ENCODE peak calls at places on chromosomes 5 and 9, in nine cellular contexts. One of them, this sample, is unnamed.

GRCh38 chr5:119814655-119815054 is 185.3 kb downstream of the FAM170A start:
- DNase-seq in transverse colon: no peak
- DNase-seq in SJSA1: no peak
- DNase-seq in OCI-LY7: no peak
- DNase-seq in effector memory CD4-positive, alpha-beta T cell: no peak
- DNase-seq in CD4-positive, alpha-beta T cell: no peak
- DNase-seq in aorta: no peak
- DNase-seq in tibial nerve: no peak
- DNase-seq in SK-N-SH: no peak
- DNase-seq in this sample: no peak

GRCh38 chr9:132247942-132248341 is 86.1 kb downstream of the NTNG2 start:
- DNase-seq in transverse colon: no peak
- DNase-seq in effector memory CD4-positive, alpha-beta T cell: no peak
- DNase-seq in aorta: no peak
- DNase-seq in CD4-positive, alpha-beta T cell: no peak
- DNase-seq in OCI-LY7: no peak
- DNase-seq in tibial nerve: no peak
- DNase-seq in SK-N-SH: no peak
- DNase-seq in SJSA1: no peak
- DNase-seq in this sample: no peak

GRCh38 chr9:110152704-110153374 is 55.1 kb downstream of the C9orf152 start:
- DNase-seq in aorta: no peak
- DNase-seq in CD4-positive, alpha-beta T cell: no peak
- DNase-seq in transverse colon: no peak
- DNase-seq in SK-N-SH: peak; percentile 62
- DNase-seq in SJSA1: peak; percentile 57
- DNase-seq in OCI-LY7: peak; percentile 80
- DNase-seq in tibial nerve: no peak
- DNase-seq in effector memory CD4-positive, alpha-beta T cell: no peak
- DNase-seq in this sample: no peak

GRCh38 chr9:74035786-74036185 is 461.3 kb upstream of the RORB start:
- DNase-seq in effector memory CD4-positive, alpha-beta T cell: no peak
- DNase-seq in SK-N-SH: no peak
- DNase-seq in transverse colon: no peak
- DNase-seq in aorta: no peak
- DNase-seq in CD4-positive, alpha-beta T cell: no peak
- DNase-seq in tibial nerve: no peak
- DNase-seq in OCI-LY7: no peak
- DNase-seq in SJSA1: peak; percentile 11
- DNase-seq in this sample: no peak

GRCh38 chr5:6733411-6734242 is 20.4 kb downstream of the TENT4A start:
- DNase-seq in effector memory CD4-positive, alpha-beta T cell: no peak
- DNase-seq in OCI-LY7: no peak
- DNase-seq in aorta: peak; percentile 67
- DNase-seq in SK-N-SH: no peak
- DNase-seq in CD4-positive, alpha-beta T cell: no peak
- DNase-seq in transverse colon: no peak
- DNase-seq in tibial nerve: no peak
- DNase-seq in SJSA1: no peak
- DNase-seq in this sample: no peak

GRCh38 chr9:133968428-133968827 is 23.7 kb downstream of the VAV2 start:
- DNase-seq in OCI-LY7: no peak
- DNase-seq in transverse colon: no peak
- DNase-seq in SK-N-SH: no peak
- DNase-seq in SJSA1: no peak
- DNase-seq in tibial nerve: no peak
- DNase-seq in CD4-positive, alpha-beta T cell: no peak
- DNase-seq in effector memory CD4-positive, alpha-beta T cell: no peak
- DNase-seq in aorta: peak; percentile 76
- DNase-seq in this sample: no peak

GRCh38 chr9:79945495-79945894 is 373.7 kb downstream of the TLE4 start:
- DNase-seq in CD4-positive, alpha-beta T cell: no peak
- DNase-seq in SK-N-SH: no peak
- DNase-seq in SJSA1: no peak
- DNase-seq in tibial nerve: no peak
- DNase-seq in effector memory CD4-positive, alpha-beta T cell: no peak
- DNase-seq in OCI-LY7: no peak
- DNase-seq in transverse colon: no peak
- DNase-seq in aorta: no peak
- DNase-seq in this sample: no peak

GRCh38 chr5:166166071-166166470 is 2125.4 kb upstream of the WWC1 start:
- DNase-seq in effector memory CD4-positive, alpha-beta T cell: no peak
- DNase-seq in OCI-LY7: no peak
- DNase-seq in aorta: no peak
- DNase-seq in SJSA1: no peak
- DNase-seq in transverse colon: no peak
- DNase-seq in CD4-positive, alpha-beta T cell: no peak
- DNase-seq in SK-N-SH: no peak
- DNase-seq in tibial nerve: no peak
- DNase-seq in this sample: no peak

GRCh38 chr5:115377468-115378217 is 81.2 kb upstream of the CCDC112 start:
- DNase-seq in SJSA1: peak; percentile 76
- DNase-seq in SK-N-SH: no peak
- DNase-seq in transverse colon: no peak
- DNase-seq in tibial nerve: no peak
- DNase-seq in effector memory CD4-positive, alpha-beta T cell: no peak
- DNase-seq in aorta: no peak
- DNase-seq in OCI-LY7: no peak
- DNase-seq in CD4-positive, alpha-beta T cell: no peak
- DNase-seq in this sample: no peak

GRCh38 chr9:136991993-136992818 is at the start of gene PAXX:
- DNase-seq in OCI-LY7: peak; percentile 94
- DNase-seq in SJSA1: peak; percentile 37
- DNase-seq in effector memory CD4-positive, alpha-beta T cell: peak; percentile 90
- DNase-seq in tibial nerve: peak; percentile 80
- DNase-seq in aorta: peak; percentile 98
- DNase-seq in transverse colon: peak; percentile 96
- DNase-seq in SK-N-SH: peak; percentile 100
- DNase-seq in CD4-positive, alpha-beta T cell: peak; percentile 92
- DNase-seq in this sample: peak; percentile 92

GRCh38 chr5:100777680-100778281 is 125.3 kb downstream of the ST8SIA4 start:
- DNase-seq in OCI-LY7: peak; percentile 65
- DNase-seq in CD4-positive, alpha-beta T cell: no peak
- DNase-seq in aorta: no peak
- DNase-seq in effector memory CD4-positive, alpha-beta T cell: no peak
- DNase-seq in SJSA1: peak; percentile 80
- DNase-seq in tibial nerve: no peak
- DNase-seq in SK-N-SH: no peak
- DNase-seq in transverse colon: peak; percentile 37
- DNase-seq in this sample: no peak

GRCh38 chr9:21598749-21599148 is 116.6 kb upstream of the IFNE start:
- DNase-seq in OCI-LY7: no peak
- DNase-seq in tibial nerve: no peak
- DNase-seq in SK-N-SH: no peak
- DNase-seq in aorta: no peak
- DNase-seq in transverse colon: no peak
- DNase-seq in SJSA1: no peak
- DNase-seq in effector memory CD4-positive, alpha-beta T cell: no peak
- DNase-seq in CD4-positive, alpha-beta T cell: no peak
- DNase-seq in this sample: no peak

GRCh38 chr9:14139287-14139686 is 174.7 kb downstream of the NFIB start:
- DNase-seq in effector memory CD4-positive, alpha-beta T cell: no peak
- DNase-seq in CD4-positive, alpha-beta T cell: no peak
- DNase-seq in transverse colon: no peak
- DNase-seq in SK-N-SH: no peak
- DNase-seq in aorta: no peak
- DNase-seq in tibial nerve: no peak
- DNase-seq in SJSA1: no peak
- DNase-seq in OCI-LY7: no peak
- DNase-seq in this sample: no peak

GRCh38 chr5:132498152-132498551 is 7.6 kb upstream of the IRF1 start:
- DNase-seq in SK-N-SH: peak; percentile 11
- DNase-seq in tibial nerve: no peak
- DNase-seq in CD4-positive, alpha-beta T cell: no peak
- DNase-seq in effector memory CD4-positive, alpha-beta T cell: no peak
- DNase-seq in transverse colon: no peak
- DNase-seq in aorta: peak; percentile 90
- DNase-seq in SJSA1: no peak
- DNase-seq in OCI-LY7: no peak
- DNase-seq in this sample: peak; percentile 2

GRCh38 chr9:124654431-124654830 is 116.7 kb downstream of the NR6A1 start:
- DNase-seq in SK-N-SH: no peak
- DNase-seq in tibial nerve: no peak
- DNase-seq in SJSA1: no peak
- DNase-seq in CD4-positive, alpha-beta T cell: no peak
- DNase-seq in OCI-LY7: no peak
- DNase-seq in transverse colon: no peak
- DNase-seq in effector memory CD4-positive, alpha-beta T cell: no peak
- DNase-seq in aorta: no peak
- DNase-seq in this sample: no peak

GRCh38 chr5:126961702-126962101 is 68.7 kb downstream of the MARCHF3 start:
- DNase-seq in OCI-LY7: no peak
- DNase-seq in CD4-positive, alpha-beta T cell: no peak
- DNase-seq in effector memory CD4-positive, alpha-beta T cell: no peak
- DNase-seq in SK-N-SH: no peak
- DNase-seq in transverse colon: no peak
- DNase-seq in tibial nerve: no peak
- DNase-seq in aorta: no peak
- DNase-seq in SJSA1: no peak
- DNase-seq in this sample: no peak

GRCh38 chr9:135566552-135566951 is 5.0 kb downstream of the PAEP start:
- DNase-seq in tibial nerve: no peak
- DNase-seq in effector memory CD4-positive, alpha-beta T cell: no peak
- DNase-seq in CD4-positive, alpha-beta T cell: no peak
- DNase-seq in SK-N-SH: no peak
- DNase-seq in aorta: no peak
- DNase-seq in transverse colon: no peak
- DNase-seq in OCI-LY7: no peak
- DNase-seq in SJSA1: no peak
- DNase-seq in this sample: no peak

GRCh38 chr5:57307516-57307915 is 133.7 kb downstream of the GPBP1 start:
- DNase-seq in SJSA1: no peak
- DNase-seq in CD4-positive, alpha-beta T cell: no peak
- DNase-seq in aorta: no peak
- DNase-seq in effector memory CD4-positive, alpha-beta T cell: no peak
- DNase-seq in OCI-LY7: no peak
- DNase-seq in SK-N-SH: no peak
- DNase-seq in transverse colon: no peak
- DNase-seq in tibial nerve: no peak
- DNase-seq in this sample: no peak
- H3K9me3 ChIP-seq in SJSA1: peaks cover 2% of the 10 kb centered on the region
- H3K9me3 ChIP-seq in CD4-positive, alpha-beta T cell: no peaks in the 10 kb centered on the region
- H3K9me3 ChIP-seq in aorta: no peaks in the 10 kb centered on the region
- H3K9me3 ChIP-seq in effector memory CD4-positive, alpha-beta T cell: no peaks in the 10 kb centered on the region
- H3K9me3 ChIP-seq in OCI-LY7: peaks cover 3% of the 10 kb centered on the region
- H3K9me3 ChIP-seq in SK-N-SH: peaks cover 5% of the 10 kb centered on the region
- H3K9me3 ChIP-seq in transverse colon: peaks cover 9% of the 10 kb centered on the region
- H3K9me3 ChIP-seq in tibial nerve: no peaks in the 10 kb centered on the region
- H3K9me3 ChIP-seq in this sample: no peaks in the 10 kb centered on the region

GRCh38 chr9:102642651-102643050 is 352.5 kb upstream of the CYLC2 start:
- DNase-seq in SJSA1: no peak
- DNase-seq in transverse colon: no peak
- DNase-seq in SK-N-SH: no peak
- DNase-seq in effector memory CD4-positive, alpha-beta T cell: no peak
- DNase-seq in tibial nerve: no peak
- DNase-seq in CD4-positive, alpha-beta T cell: no peak
- DNase-seq in OCI-LY7: no peak
- DNase-seq in aorta: no peak
- DNase-seq in this sample: no peak
- H3K9me3 ChIP-seq in SJSA1: no peaks in the 10 kb centered on the region
- H3K9me3 ChIP-seq in transverse colon: no peaks in the 10 kb centered on the region
- H3K9me3 ChIP-seq in SK-N-SH: no peaks in the 10 kb centered on the region
- H3K9me3 ChIP-seq in effector memory CD4-positive, alpha-beta T cell: no peaks in the 10 kb centered on the region
- H3K9me3 ChIP-seq in tibial nerve: no peaks in the 10 kb centered on the region
- H3K9me3 ChIP-seq in CD4-positive, alpha-beta T cell: no peaks in the 10 kb centered on the region
- H3K9me3 ChIP-seq in OCI-LY7: no peaks in the 10 kb centered on the region
- H3K9me3 ChIP-seq in aorta: no peaks in the 10 kb centered on the region
- H3K9me3 ChIP-seq in this sample: no peaks in the 10 kb centered on the region

DNA sequence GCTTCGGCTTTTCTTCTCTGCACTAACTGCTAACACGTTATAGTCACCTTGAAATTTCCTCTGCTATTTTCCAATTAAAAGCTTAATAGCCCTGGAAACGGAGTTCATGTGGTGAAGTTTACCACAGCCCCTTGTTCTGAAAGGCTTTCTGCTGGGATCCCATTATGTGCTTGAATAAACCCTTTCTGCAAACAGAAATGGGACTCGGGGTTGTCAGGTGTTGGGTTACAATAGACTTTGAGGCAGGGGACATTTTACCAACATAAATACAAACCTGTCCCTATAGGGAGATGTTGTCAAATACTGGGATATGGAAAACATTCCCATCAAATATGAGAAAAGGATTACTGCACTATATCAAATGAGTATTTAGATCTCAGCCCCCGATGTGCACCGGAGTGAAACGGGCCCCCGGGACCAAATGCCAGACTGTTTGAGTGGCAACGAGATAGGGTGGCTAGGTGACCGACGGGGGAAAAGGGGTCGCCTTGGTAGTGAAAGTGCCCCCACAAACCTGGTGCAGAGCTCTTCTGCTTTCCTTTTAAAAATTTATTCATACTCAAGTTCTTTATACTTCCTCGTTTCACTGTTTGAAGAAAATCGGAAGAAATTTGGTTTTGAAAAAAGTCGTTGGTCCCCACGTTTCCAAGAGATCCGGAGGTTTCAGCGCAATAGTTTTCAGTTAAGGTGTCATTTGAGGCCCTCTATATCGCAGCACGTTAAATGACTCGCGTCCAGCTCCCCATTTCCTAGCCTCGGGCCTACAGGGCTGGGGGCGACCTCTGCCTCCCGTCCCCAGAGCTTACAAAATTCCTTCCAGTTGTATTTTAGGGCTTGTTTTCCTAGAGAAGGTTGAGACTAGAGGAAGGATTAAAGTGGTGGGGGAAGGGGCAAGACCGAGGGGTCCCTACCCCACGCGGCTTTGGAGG is 2.1 kb upstream of the DMRT3 start:
- DNase-seq in tibial nerve: no peak
- DNase-seq in OCI-LY7: no peak
- DNase-seq in aorta: no peak
- DNase-seq in SJSA1: no peak
- DNase-seq in transverse colon: no peak
- DNase-seq in effector memory CD4-positive, alpha-beta T cell: no peak
- DNase-seq in CD4-positive, alpha-beta T cell: no peak
- DNase-seq in SK-N-SH: no peak
- DNase-seq in this sample: no peak
- H3K9me3 ChIP-seq in tibial nerve: no peaks in the 10 kb centered on the region
- H3K9me3 ChIP-seq in OCI-LY7: no peaks in the 10 kb centered on the region
- H3K9me3 ChIP-seq in aorta: peaks cover 1% of the 10 kb centered on the region
- H3K9me3 ChIP-seq in SJSA1: no peaks in the 10 kb centered on the region
- H3K9me3 ChIP-seq in transverse colon: no peaks in the 10 kb centered on the region
- H3K9me3 ChIP-seq in effector memory CD4-positive, alpha-beta T cell: no peaks in the 10 kb centered on the region
- H3K9me3 ChIP-seq in CD4-positive, alpha-beta T cell: no peaks in the 10 kb centered on the region
- H3K9me3 ChIP-seq in SK-N-SH: no peaks in the 10 kb centered on the region
- H3K9me3 ChIP-seq in this sample: peaks cover 2% of the 10 kb centered on the region

GRCh38 chr5:140855772-140856674 is at the start of gene PCDHA10:
- DNase-seq in effector memory CD4-positive, alpha-beta T cell: no peak
- DNase-seq in CD4-positive, alpha-beta T cell: no peak
- DNase-seq in transverse colon: no peak
- DNase-seq in tibial nerve: no peak
- DNase-seq in SK-N-SH: no peak
- DNase-seq in SJSA1: no peak
- DNase-seq in OCI-LY7: peak; percentile 18
- DNase-seq in aorta: no peak
- DNase-seq in this sample: no peak

GRCh38 chr5:140862441-140863295 is 6.1 kb upstream of the PCDHA11 start:
- DNase-seq in SJSA1: no peak
- DNase-seq in CD4-positive, alpha-beta T cell: no peak
- DNase-seq in tibial nerve: no peak
- DNase-seq in SK-N-SH: no peak
- DNase-seq in aorta: no peak
- DNase-seq in transverse colon: no peak
- DNase-seq in effector memory CD4-positive, alpha-beta T cell: no peak
- DNase-seq in OCI-LY7: no peak
- DNase-seq in this sample: no peak

GRCh38 chr5:140857987-140858240 is 2.2 kb downstream of the PCDHA10 start:
- DNase-seq in effector memory CD4-positive, alpha-beta T cell: no peak
- DNase-seq in CD4-positive, alpha-beta T cell: no peak
- DNase-seq in tibial nerve: no peak
- DNase-seq in aorta: no peak
- DNase-seq in OCI-LY7: no peak
- DNase-seq in SK-N-SH: no peak
- DNase-seq in SJSA1: no peak
- DNase-seq in transverse colon: no peak
- DNase-seq in this sample: no peak

GRCh38 chr5:140857177-140857986 is 1.7 kb downstream of the PCDHA10 start:
- DNase-seq in tibial nerve: no peak
- DNase-seq in transverse colon: no peak
- DNase-seq in aorta: no peak
- DNase-seq in CD4-positive, alpha-beta T cell: no peak
- DNase-seq in effector memory CD4-positive, alpha-beta T cell: no peak
- DNase-seq in SJSA1: no peak
- DNase-seq in OCI-LY7: no peak
- DNase-seq in SK-N-SH: no peak
- DNase-seq in this sample: no peak
- H3K9me3 ChIP-seq in tibial nerve: no peaks in the 10 kb centered on the region
- H3K9me3 ChIP-seq in transverse colon: peaks cover 21% of the 10 kb centered on the region
- H3K9me3 ChIP-seq in aorta: peaks cover 20% of the 10 kb centered on the region
- H3K9me3 ChIP-seq in CD4-positive, alpha-beta T cell: peaks cover 29% of the 10 kb centered on the region
- H3K9me3 ChIP-seq in effector memory CD4-positive, alpha-beta T cell: no peaks in the 10 kb centered on the region
- H3K9me3 ChIP-seq in SJSA1: peaks cover 45% of the 10 kb centered on the region
- H3K9me3 ChIP-seq in OCI-LY7: no peaks in the 10 kb centered on the region
- H3K9me3 ChIP-seq in SK-N-SH: no peaks in the 10 kb centered on the region
- H3K9me3 ChIP-seq in this sample: peaks cover 3% of the 10 kb centered on the region